ENCODE peak calls at places on chromosomes 2 and 18, in four cellular contexts. One of them, this sample, is unnamed.

GRCh38 chr2:11710632-11711381 is 35.6 kb upstream of the LPIN1 start:
- DNase-seq in fibroblast of mammary gland: no peak
- DNase-seq in ascending aorta: no peak
- DNase-seq in HL-60: no peak
- DNase-seq in this sample: peak; percentile 84

GRCh38 chr18:23114911-23115310 is 20.4 kb upstream of the CABLES1 start:
- DNase-seq in HL-60: no peak
- DNase-seq in fibroblast of mammary gland: peak; percentile 92
- DNase-seq in ascending aorta: no peak
- DNase-seq in this sample: no peak

GRCh38 chr2:234448506-234449169 is 48.2 kb downstream of the ARL4C start:
- DNase-seq in HL-60: no peak
- DNase-seq in ascending aorta: no peak
- DNase-seq in fibroblast of mammary gland: no peak
- DNase-seq in this sample: peak; percentile 40

GRCh38 chr18:21167641-21168372 is 56.2 kb upstream of the ROCK1 start:
- DNase-seq in ascending aorta: no peak
- DNase-seq in fibroblast of mammary gland: no peak
- DNase-seq in HL-60: no peak
- DNase-seq in this sample: no peak

GRCh38 chr18:4544131-4544530 is 89.0 kb upstream of the DLGAP1 start:
- DNase-seq in fibroblast of mammary gland: no peak
- DNase-seq in HL-60: no peak
- DNase-seq in ascending aorta: no peak
- DNase-seq in this sample: no peak

GRCh38 chr2:3595985-3596384 is 1.1 kb downstream of the COLEC11 start:
- DNase-seq in ascending aorta: no peak
- DNase-seq in HL-60: no peak
- DNase-seq in fibroblast of mammary gland: no peak
- DNase-seq in this sample: no peak

GRCh38 chr2:224182498-224182897 is 143.4 kb upstream of the SERPINE2 start:
- DNase-seq in fibroblast of mammary gland: no peak
- DNase-seq in ascending aorta: no peak
- DNase-seq in HL-60: no peak
- DNase-seq in this sample: no peak

GRCh38 chr2:174157048-174157447 is 91.3 kb downstream of the OLA1 start:
- DNase-seq in ascending aorta: no peak
- DNase-seq in HL-60: no peak
- DNase-seq in fibroblast of mammary gland: no peak
- DNase-seq in this sample: no peak

GRCh38 chr2:217151509-217152206 is 291.8 kb upstream of the TNP1 start:
- DNase-seq in ascending aorta: no peak
- DNase-seq in HL-60: no peak
- DNase-seq in fibroblast of mammary gland: no peak
- DNase-seq in this sample: no peak

GRCh38 chr2:49961346-49961745 is 807.0 kb upstream of the FSHR start:
- DNase-seq in fibroblast of mammary gland: no peak
- DNase-seq in HL-60: no peak
- DNase-seq in ascending aorta: no peak
- DNase-seq in this sample: no peak

GRCh38 chr18:13726972-13727331 is 479 bp downstream of the RNMT start:
- DNase-seq in ascending aorta: peak; percentile 75
- DNase-seq in fibroblast of mammary gland: peak; percentile 57
- DNase-seq in HL-60: no peak
- DNase-seq in this sample: no peak

GRCh38 chr2:202406445-202406967 is 30.4 kb downstream of the BMPR2 start:
- DNase-seq in ascending aorta: no peak
- DNase-seq in HL-60: no peak
- DNase-seq in fibroblast of mammary gland: no peak
- DNase-seq in this sample: no peak

GRCh38 chr2:28082131-28082530 is 191.6 kb downstream of the BABAM2 start:
- DNase-seq in ascending aorta: no peak
- DNase-seq in HL-60: no peak
- DNase-seq in fibroblast of mammary gland: no peak
- DNase-seq in this sample: no peak

GRCh38 chr2:96251721-96252292 is 14.0 kb downstream of the TMEM127 start:
- DNase-seq in HL-60: no peak
- DNase-seq in fibroblast of mammary gland: peak; percentile 93
- DNase-seq in ascending aorta: peak; percentile 95
- DNase-seq in this sample: peak; percentile 90
- TF ChIP-seq CTCF in HL-60: no peak
- TF ChIP-seq CTCF in fibroblast of mammary gland: no peak
- TF ChIP-seq CTCF in ascending aorta: no peak
- TF ChIP-seq CTCF in this sample: no peak

GRCh38 chr2:69384618-69385081 is 2.4 kb downstream of the GFPT1 start:
- DNase-seq in ascending aorta: no peak
- DNase-seq in fibroblast of mammary gland: peak; percentile 27
- DNase-seq in HL-60: no peak
- DNase-seq in this sample: peak; percentile 42
- H3K4me3 ChIP-seq in ascending aorta: peak overlapping the region; percentile 82
- H3K4me3 ChIP-seq in fibroblast of mammary gland: peak overlapping the region; percentile 0
- H3K4me3 ChIP-seq in HL-60: no peak overlapping the region
- H3K4me3 ChIP-seq in this sample: peak overlapping the region; percentile 75

DNA sequence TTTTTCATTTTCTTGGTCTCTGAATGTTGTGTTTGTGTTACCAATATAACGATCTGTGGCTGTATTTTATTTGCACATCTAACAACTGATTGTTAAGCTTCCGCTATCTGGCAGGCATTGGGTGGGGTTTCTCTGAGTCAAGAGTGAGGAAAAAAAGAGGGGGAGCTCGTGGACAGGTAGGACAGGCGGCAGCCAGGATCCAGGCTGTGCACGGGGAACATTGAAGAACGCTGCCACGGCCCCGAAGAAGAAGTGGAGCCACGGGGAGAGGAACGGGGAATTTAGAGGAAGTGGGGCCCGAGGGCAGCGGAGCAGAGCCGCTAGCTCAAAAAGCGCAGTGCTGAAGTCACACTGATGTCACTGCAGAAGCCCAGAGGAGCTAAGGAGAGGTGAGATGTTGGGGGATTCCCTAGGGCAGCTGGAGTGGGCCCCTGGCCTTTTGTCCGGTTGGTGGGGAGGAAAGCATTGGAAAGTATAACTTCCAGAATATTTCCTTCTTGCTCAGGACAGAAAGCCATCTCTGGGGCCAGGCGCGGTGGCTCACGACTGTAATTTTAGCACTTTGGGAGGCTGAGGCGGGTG is 20.9 kb upstream of the DNMT3A start:
- DNase-seq in ascending aorta: no peak
- DNase-seq in HL-60: peak; percentile 80
- DNase-seq in fibroblast of mammary gland: no peak
- DNase-seq in this sample: no peak
- TF ChIP-seq CTCF in ascending aorta: no peak
- TF ChIP-seq CTCF in HL-60: no peak
- TF ChIP-seq CTCF in fibroblast of mammary gland: no peak
- TF ChIP-seq CTCF in this sample: no peak

GRCh38 chr18:74283255-74283554 is 8.6 kb downstream of the CYB5A start:
- DNase-seq in ascending aorta: no peak
- DNase-seq in HL-60: no peak
- DNase-seq in fibroblast of mammary gland: peak; percentile 25
- DNase-seq in this sample: no peak
- H3K4me3 ChIP-seq in ascending aorta: no peak overlapping the region
- H3K4me3 ChIP-seq in HL-60: no peak overlapping the region
- H3K4me3 ChIP-seq in fibroblast of mammary gland: no peak overlapping the region
- H3K4me3 ChIP-seq in this sample: no peak overlapping the region

GRCh38 chr2:16261071-16261470 is 320.7 kb downstream of the MYCN start:
- DNase-seq in ascending aorta: no peak
- DNase-seq in HL-60: no peak
- DNase-seq in fibroblast of mammary gland: no peak
- DNase-seq in this sample: no peak

GRCh38 chr2:16264491-16264890 is 324.1 kb downstream of the MYCN start:
- DNase-seq in ascending aorta: no peak
- DNase-seq in HL-60: no peak
- DNase-seq in fibroblast of mammary gland: no peak
- DNase-seq in this sample: no peak

GRCh38 chr2:16263241-16263890 is 323.0 kb downstream of the MYCN start:
- DNase-seq in ascending aorta: no peak
- DNase-seq in HL-60: no peak
- DNase-seq in fibroblast of mammary gland: no peak
- DNase-seq in this sample: no peak

GRCh38 chr2:16261791-16262190 is 321.4 kb downstream of the MYCN start:
- DNase-seq in ascending aorta: no peak
- DNase-seq in fibroblast of mammary gland: no peak
- DNase-seq in HL-60: no peak
- DNase-seq in this sample: no peak

DNA sequence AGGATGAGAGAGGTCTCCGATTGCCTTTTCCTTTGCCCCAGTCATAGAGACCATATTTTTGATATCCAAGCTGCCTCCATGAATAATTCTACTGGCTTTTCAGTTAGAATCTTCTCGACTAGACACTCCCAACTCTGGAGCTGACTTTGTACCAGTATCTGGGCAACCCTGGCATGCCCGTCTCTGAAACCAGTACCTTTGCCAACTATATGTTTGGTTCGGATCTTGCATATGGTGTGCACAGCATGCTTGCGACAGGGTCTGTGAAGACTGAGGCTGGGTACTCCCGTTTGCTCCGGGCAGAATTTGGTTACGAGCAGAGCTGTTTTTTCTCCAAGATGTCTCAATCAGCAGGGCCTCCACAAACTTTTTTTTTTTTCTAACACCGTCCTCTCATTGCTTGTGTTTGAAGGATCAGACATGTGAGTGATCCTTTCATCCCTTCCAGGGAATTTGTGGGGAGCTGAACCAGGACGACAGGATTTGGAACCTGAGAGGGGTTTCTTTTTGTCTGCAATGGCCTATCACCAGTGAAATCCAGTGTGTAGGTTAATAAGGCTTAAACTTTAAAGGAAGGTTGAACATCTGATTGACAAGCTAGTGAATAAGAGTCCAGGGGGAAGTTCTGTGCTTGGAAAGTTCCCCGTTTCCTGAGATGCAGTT is 322.3 kb downstream of the MYCN start:
- DNase-seq in ascending aorta: no peak
- DNase-seq in fibroblast of mammary gland: no peak
- DNase-seq in HL-60: no peak
- DNase-seq in this sample: no peak
- TF ChIP-seq CTCF in ascending aorta: no peak
- TF ChIP-seq CTCF in fibroblast of mammary gland: no peak
- TF ChIP-seq CTCF in HL-60: no peak
- TF ChIP-seq CTCF in this sample: no peak

GRCh38 chr2:109020217-109020637 is 31.2 kb upstream of the EDAR start:
- DNase-seq in fibroblast of mammary gland: peak; percentile 75
- DNase-seq in ascending aorta: peak; percentile 2
- DNase-seq in HL-60: no peak
- DNase-seq in this sample: peak; percentile 87
- H3K4me3 ChIP-seq in fibroblast of mammary gland: no peak overlapping the region
- H3K4me3 ChIP-seq in ascending aorta: no peak overlapping the region
- H3K4me3 ChIP-seq in HL-60: no peak overlapping the region
- H3K4me3 ChIP-seq in this sample: no peak overlapping the region

This sample was measured in fibroblast of the aortic adventitia.